ENCODE peak calls at places on chromosomes 11 and 22, in eight cellular contexts. U is NCI-H524 treated with DMSO at 0.1 percent for 48 hours; F is effector memory CD4-positive, alpha-beta T cell; T is HTR-8/SVneo; V is AG04450; A is AML-193; O is cardiac muscle cell; Z is DMS53. E is an unnamed sample.

GRCh38 chr11:33655842-33656600 is 44.6 kb downstream of the C11orf91 start:
- DNase-seq in Z (no peak), T (no peak), U (no peak), V (no peak), F (no peak), A (no peak), O (no peak), E (no peak)

GRCh38 chr22:19706661-19707151 is 7.6 kb upstream of the SEPTIN5 start:
- DNase-seq in O (no peak), Z (no peak), F (no peak), U (no peak), T (no peak), A (peak; percentile 24), V (no peak), E (no peak)

GRCh38 chr11:46920709-46921108 is 2.4 kb upstream of the LRP4 start:
- DNase-seq in T (peak; percentile 65), V (peak; percentile 93), A (no peak), F (no peak), Z (peak; percentile 90), U (no peak), O (no peak), E (no peak)

GRCh38 chr11:102120006-102120405 is 9.8 kb downstream of the YAP1 start:
- DNase-seq in Z (peak; percentile 76), V (no peak), F (no peak), A (no peak), U (no peak), T (no peak), O (no peak), E (no peak)

GRCh38 chr11:111047376-111047775 is 198.1 kb upstream of the POU2AF2 start:
- DNase-seq in A (no peak), V (no peak), Z (no peak), U (no peak), T (no peak), F (no peak), O (no peak), E (no peak)

GRCh38 chr11:115905331-115905730 is 401.1 kb upstream of the CADM1 start:
- DNase-seq in T (peak; percentile 37), A (no peak), F (no peak), Z (no peak), V (no peak), O (no peak), U (no peak), E (no peak)

GRCh38 chr22:25940479-25940878 is 198.5 kb downstream of the MYO18B start:
- DNase-seq in U (no peak), F (no peak), Z (no peak), A (no peak), O (no peak), V (no peak), T (no peak), E (no peak)

GRCh38 chr11:61888043-61888442 is 3.3 kb downstream of the FADS3 start:
- DNase-seq in O (no peak), A (no peak), V (no peak), T (peak; percentile 84), U (no peak), F (no peak), Z (no peak), E (no peak)

GRCh38 chr11:7165911-7166310 is 77.1 kb downstream of the RBMXL2 start:
- DNase-seq in U (no peak), T (no peak), O (peak; percentile 69), V (no peak), A (no peak), Z (peak; percentile 53), F (no peak), E (no peak)

GRCh38 chr22:36365020-36365411 is 22.8 kb downstream of the MYH9 start:
- DNase-seq in T (peak; percentile 79), F (peak; percentile 82), A (no peak), O (no peak), Z (peak; percentile 73), U (no peak), V (peak; percentile 74), E (no peak)

E was measured in HT-29.